ENCODE peak calls at places on chromosomes 13 and 19, in nine cellular contexts. One of them, this sample, is unnamed.

GRCh38 chr13:79404985-79405384 is 1.1 kb downstream of the RBM26 start:
- DNase-seq in dorsolateral prefrontal cortex: no peak
- DNase-seq in tibial nerve: no peak
- DNase-seq in AG04450: no peak
- DNase-seq in Peyer's patch: no peak
- DNase-seq in heart right ventricle: no peak
- DNase-seq in MM.1S: peak
- DNase-seq in mucosa of descending colon: no peak
- DNase-seq in lung: no peak
- DNase-seq in this sample: peak

GRCh38 chr13:49652691-49653305 is 24.5 kb downstream of the ARL11 start:
- DNase-seq in lung: no peak
- DNase-seq in MM.1S: no peak
- DNase-seq in heart right ventricle: no peak
- DNase-seq in Peyer's patch: peak
- DNase-seq in dorsolateral prefrontal cortex: no peak
- DNase-seq in mucosa of descending colon: peak
- DNase-seq in AG04450: no peak
- DNase-seq in tibial nerve: peak
- DNase-seq in this sample: peak

GRCh38 chr19:2168619-2169424 is 5.1 kb downstream of the DOT1L start:
- DNase-seq in heart right ventricle: peak
- DNase-seq in Peyer's patch: peak
- DNase-seq in tibial nerve: peak
- DNase-seq in dorsolateral prefrontal cortex: peak
- DNase-seq in mucosa of descending colon: peak
- DNase-seq in lung: peak
- DNase-seq in AG04450: peak
- DNase-seq in MM.1S: no peak
- DNase-seq in this sample: peak

GRCh38 chr19:9018163-9018875 is 8.1 kb upstream of the MUC16 start:
- DNase-seq in Peyer's patch: no peak
- DNase-seq in heart right ventricle: no peak
- DNase-seq in AG04450: no peak
- DNase-seq in mucosa of descending colon: no peak
- DNase-seq in tibial nerve: no peak
- DNase-seq in dorsolateral prefrontal cortex: no peak
- DNase-seq in lung: no peak
- DNase-seq in MM.1S: no peak
- DNase-seq in this sample: no peak

GRCh38 chr13:94495806-94496205 is 16.3 kb upstream of the DCT start:
- DNase-seq in heart right ventricle: no peak
- DNase-seq in MM.1S: no peak
- DNase-seq in tibial nerve: no peak
- DNase-seq in dorsolateral prefrontal cortex: no peak
- DNase-seq in lung: no peak
- DNase-seq in Peyer's patch: no peak
- DNase-seq in AG04450: no peak
- DNase-seq in mucosa of descending colon: no peak
- DNase-seq in this sample: no peak

GRCh38 chr13:80469105-80469840 is 128.3 kb upstream of the SPRY2 start:
- DNase-seq in mucosa of descending colon: no peak
- DNase-seq in MM.1S: no peak
- DNase-seq in dorsolateral prefrontal cortex: no peak
- DNase-seq in lung: no peak
- DNase-seq in heart right ventricle: no peak
- DNase-seq in Peyer's patch: no peak
- DNase-seq in tibial nerve: no peak
- DNase-seq in AG04450: no peak
- DNase-seq in this sample: peak

GRCh38 chr13:94702181-94703041 is 9.9 kb downstream of the SOX21 start:
- DNase-seq in heart right ventricle: no peak
- DNase-seq in MM.1S: no peak
- DNase-seq in AG04450: no peak
- DNase-seq in tibial nerve: no peak
- DNase-seq in lung: no peak
- DNase-seq in mucosa of descending colon: no peak
- DNase-seq in Peyer's patch: no peak
- DNase-seq in dorsolateral prefrontal cortex: no peak
- DNase-seq in this sample: no peak

GRCh38 chr19:33803383-33803782 is 6.7 kb downstream of the KCTD15 start:
- DNase-seq in mucosa of descending colon: no peak
- DNase-seq in dorsolateral prefrontal cortex: no peak
- DNase-seq in Peyer's patch: no peak
- DNase-seq in MM.1S: no peak
- DNase-seq in AG04450: no peak
- DNase-seq in heart right ventricle: no peak
- DNase-seq in lung: no peak
- DNase-seq in tibial nerve: no peak
- DNase-seq in this sample: no peak

GRCh38 chr13:86986448-86986847 is 684.7 kb upstream of the SLITRK5 start:
- DNase-seq in AG04450: no peak
- DNase-seq in tibial nerve: no peak
- DNase-seq in Peyer's patch: no peak
- DNase-seq in dorsolateral prefrontal cortex: no peak
- DNase-seq in lung: no peak
- DNase-seq in heart right ventricle: no peak
- DNase-seq in MM.1S: no peak
- DNase-seq in mucosa of descending colon: no peak
- DNase-seq in this sample: no peak

GRCh38 chr13:27034678-27035111 is 136.9 kb downstream of the USP12 start:
- DNase-seq in AG04450: no peak
- DNase-seq in lung: no peak
- DNase-seq in mucosa of descending colon: no peak
- DNase-seq in MM.1S: no peak
- DNase-seq in dorsolateral prefrontal cortex: peak
- DNase-seq in tibial nerve: no peak
- DNase-seq in heart right ventricle: no peak
- DNase-seq in Peyer's patch: no peak
- DNase-seq in this sample: no peak
- H3K4me3 ChIP-seq in AG04450: peak
- H3K4me3 ChIP-seq in lung: no peak
- H3K4me3 ChIP-seq in mucosa of descending colon: no peak
- H3K4me3 ChIP-seq in MM.1S: no peak
- H3K4me3 ChIP-seq in dorsolateral prefrontal cortex: peak
- H3K4me3 ChIP-seq in tibial nerve: no peak
- H3K4me3 ChIP-seq in heart right ventricle: no peak
- H3K4me3 ChIP-seq in Peyer's patch: no peak
- H3K4me3 ChIP-seq in this sample: no peak

DNA sequence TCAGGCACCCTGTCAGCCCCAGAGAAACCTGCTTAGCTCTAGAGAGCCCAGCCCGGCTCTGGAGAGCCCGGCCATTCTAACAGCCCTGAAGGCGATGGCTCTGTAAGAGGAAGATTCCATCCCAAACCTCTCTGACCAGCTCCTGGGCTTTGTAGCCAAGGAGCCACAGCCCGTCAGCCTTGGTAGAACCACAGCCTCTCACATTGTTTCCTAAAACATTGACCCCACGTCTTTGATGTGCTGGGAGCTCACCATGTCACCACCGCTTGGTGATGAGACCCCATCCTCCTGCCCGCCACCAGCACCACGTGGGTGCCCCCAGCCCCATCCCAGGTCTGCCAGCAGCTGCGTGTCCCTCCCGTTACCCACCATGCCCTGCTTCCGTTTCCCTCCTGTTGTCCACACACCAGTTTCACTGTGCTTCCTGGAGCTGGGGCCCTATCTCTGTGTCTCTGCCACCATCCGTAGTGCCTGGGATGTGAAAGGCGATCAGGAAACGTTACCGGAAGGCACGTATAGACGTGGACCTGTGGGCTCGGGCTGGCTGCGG is 94.2 kb upstream of the MCF2L start:
- DNase-seq in Peyer's patch: peak
- DNase-seq in dorsolateral prefrontal cortex: no peak
- DNase-seq in MM.1S: no peak
- DNase-seq in heart right ventricle: no peak
- DNase-seq in lung: no peak
- DNase-seq in AG04450: no peak
- DNase-seq in mucosa of descending colon: no peak
- DNase-seq in tibial nerve: no peak
- DNase-seq in this sample: no peak
- TF ChIP-seq CTCF in Peyer's patch: no peak
- TF ChIP-seq CTCF in dorsolateral prefrontal cortex: no peak
- TF ChIP-seq CTCF in MM.1S: no peak
- TF ChIP-seq CTCF in heart right ventricle: no peak
- TF ChIP-seq CTCF in lung: no peak
- TF ChIP-seq CTCF in AG04450: no peak
- TF ChIP-seq CTCF in mucosa of descending colon: no peak
- TF ChIP-seq CTCF in tibial nerve: no peak
- TF ChIP-seq CTCF in this sample: no peak

GRCh38 chr19:3398114-3398899 is 31.9 kb downstream of the NFIC start:
- DNase-seq in MM.1S: no peak
- DNase-seq in lung: peak
- DNase-seq in mucosa of descending colon: peak
- DNase-seq in dorsolateral prefrontal cortex: peak
- DNase-seq in tibial nerve: peak
- DNase-seq in Peyer's patch: peak
- DNase-seq in heart right ventricle: peak
- DNase-seq in AG04450: no peak
- DNase-seq in this sample: peak
- H3K4me3 ChIP-seq in MM.1S: no peak
- H3K4me3 ChIP-seq in lung: no peak
- H3K4me3 ChIP-seq in mucosa of descending colon: no peak
- H3K4me3 ChIP-seq in dorsolateral prefrontal cortex: peak
- H3K4me3 ChIP-seq in tibial nerve: peak
- H3K4me3 ChIP-seq in Peyer's patch: no peak
- H3K4me3 ChIP-seq in heart right ventricle: no peak
- H3K4me3 ChIP-seq in AG04450: no peak
- H3K4me3 ChIP-seq in this sample: peak

GRCh38 chr19:56152644-56153043 is 11.6 kb downstream of the ZNF444 start:
- DNase-seq in heart right ventricle: no peak
- DNase-seq in dorsolateral prefrontal cortex: no peak
- DNase-seq in tibial nerve: no peak
- DNase-seq in AG04450: no peak
- DNase-seq in mucosa of descending colon: no peak
- DNase-seq in MM.1S: no peak
- DNase-seq in lung: no peak
- DNase-seq in Peyer's patch: no peak
- DNase-seq in this sample: no peak
- TF ChIP-seq CTCF in heart right ventricle: no peak
- TF ChIP-seq CTCF in dorsolateral prefrontal cortex: no peak
- TF ChIP-seq CTCF in tibial nerve: no peak
- TF ChIP-seq CTCF in AG04450: no peak
- TF ChIP-seq CTCF in mucosa of descending colon: no peak
- TF ChIP-seq CTCF in MM.1S: no peak
- TF ChIP-seq CTCF in lung: no peak
- TF ChIP-seq CTCF in Peyer's patch: no peak
- TF ChIP-seq CTCF in this sample: no peak

GRCh38 chr19:50359432-50359818 is 6.0 kb downstream of the NAPSA start:
- DNase-seq in mucosa of descending colon: no peak
- DNase-seq in lung: no peak
- DNase-seq in heart right ventricle: no peak
- DNase-seq in tibial nerve: no peak
- DNase-seq in Peyer's patch: no peak
- DNase-seq in AG04450: no peak
- DNase-seq in MM.1S: no peak
- DNase-seq in dorsolateral prefrontal cortex: no peak
- DNase-seq in this sample: no peak

GRCh38 chr19:50357178-50358100 is 8.0 kb downstream of the NAPSA start:
- DNase-seq in dorsolateral prefrontal cortex: peak
- DNase-seq in heart right ventricle: peak
- DNase-seq in mucosa of descending colon: peak
- DNase-seq in MM.1S: peak
- DNase-seq in tibial nerve: peak
- DNase-seq in AG04450: no peak
- DNase-seq in Peyer's patch: peak
- DNase-seq in lung: peak
- DNase-seq in this sample: peak

GRCh38 chr19:50356691-50357177 is 8.7 kb downstream of the NAPSA start:
- DNase-seq in tibial nerve: no peak
- DNase-seq in lung: no peak
- DNase-seq in dorsolateral prefrontal cortex: no peak
- DNase-seq in heart right ventricle: no peak
- DNase-seq in AG04450: no peak
- DNase-seq in mucosa of descending colon: no peak
- DNase-seq in MM.1S: peak
- DNase-seq in Peyer's patch: no peak
- DNase-seq in this sample: no peak

GRCh38 chr19:50361290-50362029 is 4.0 kb downstream of the NAPSA start:
- DNase-seq in mucosa of descending colon: no peak
- DNase-seq in tibial nerve: no peak
- DNase-seq in AG04450: no peak
- DNase-seq in dorsolateral prefrontal cortex: no peak
- DNase-seq in Peyer's patch: no peak
- DNase-seq in lung: peak
- DNase-seq in MM.1S: peak
- DNase-seq in heart right ventricle: no peak
- DNase-seq in this sample: no peak

GRCh38 chr19:50358483-50359431 is 6.7 kb downstream of the NAPSA start:
- DNase-seq in dorsolateral prefrontal cortex: peak
- DNase-seq in heart right ventricle: peak
- DNase-seq in AG04450: no peak
- DNase-seq in tibial nerve: no peak
- DNase-seq in lung: peak
- DNase-seq in Peyer's patch: peak
- DNase-seq in MM.1S: no peak
- DNase-seq in mucosa of descending colon: peak
- DNase-seq in this sample: no peak
- H3K4me3 ChIP-seq in dorsolateral prefrontal cortex: peak
- H3K4me3 ChIP-seq in heart right ventricle: no peak
- H3K4me3 ChIP-seq in AG04450: peak
- H3K4me3 ChIP-seq in tibial nerve: peak
- H3K4me3 ChIP-seq in lung: no peak
- H3K4me3 ChIP-seq in Peyer's patch: peak
- H3K4me3 ChIP-seq in MM.1S: no peak
- H3K4me3 ChIP-seq in mucosa of descending colon: peak
- H3K4me3 ChIP-seq in this sample: peak

DNA sequence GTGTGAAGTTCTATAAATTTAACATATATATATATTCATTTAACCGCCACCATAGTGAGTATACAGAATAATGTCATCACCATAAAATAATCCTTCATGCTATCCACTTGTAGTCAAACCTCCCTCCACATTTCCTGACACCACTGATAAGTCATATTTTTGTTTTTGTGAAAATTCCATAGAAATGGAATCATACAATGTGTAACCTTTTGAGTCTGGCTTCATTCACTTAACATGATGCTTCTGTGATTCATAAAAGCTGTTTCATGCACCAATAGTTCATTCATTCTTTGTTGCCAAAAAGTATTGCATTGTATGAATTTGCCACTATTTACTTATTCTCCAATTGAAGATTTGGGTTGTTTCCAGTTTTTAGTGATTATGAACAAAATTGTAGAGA is 497.5 kb upstream of the PCDH20 start:
- DNase-seq in Peyer's patch: no peak
- DNase-seq in tibial nerve: no peak
- DNase-seq in dorsolateral prefrontal cortex: no peak
- DNase-seq in MM.1S: no peak
- DNase-seq in mucosa of descending colon: no peak
- DNase-seq in heart right ventricle: no peak
- DNase-seq in lung: no peak
- DNase-seq in AG04450: no peak
- DNase-seq in this sample: peak
- TF ChIP-seq CTCF in Peyer's patch: no peak
- TF ChIP-seq CTCF in tibial nerve: no peak
- TF ChIP-seq CTCF in dorsolateral prefrontal cortex: no peak
- TF ChIP-seq CTCF in MM.1S: no peak
- TF ChIP-seq CTCF in mucosa of descending colon: no peak
- TF ChIP-seq CTCF in heart right ventricle: no peak
- TF ChIP-seq CTCF in lung: no peak
- TF ChIP-seq CTCF in AG04450: no peak
- TF ChIP-seq CTCF in this sample: no peak